ENCODE peak calls at places on chromosome 10, in six cellular contexts. F, E, Q, I, W and J are unnamed samples.

GRCh38 chr10:13651969-13652720 is 65.4 kb downstream of the PRPF18 start:
- DNase-seq in F (no peak), Q (no peak), I (no peak), E (no peak), W (no peak), J (no peak)

GRCh38 chr10:44242091-44242490 is 142.8 kb downstream of the CXCL12 start:
- DNase-seq in E (no peak), I (no peak), F (no peak), W (no peak), Q (no peak), J (no peak)

GRCh38 chr10:102352066-102352715 is 43.3 kb upstream of the NFKB2 start:
- DNase-seq in Q (peak; percentile 46), I (peak; percentile 63), E (no peak), W (peak; percentile 86), F (peak; percentile 51), J (peak; percentile 32)

GRCh38 chr10:132163278-132163765 is 23.4 kb upstream of the DPYSL4 start:
- DNase-seq in F (peak; percentile 33), E (no peak), Q (no peak), W (peak; percentile 95), I (peak; percentile 84), J (peak; percentile 75)

GRCh38 chr10:44293306-44293778 is 91.6 kb downstream of the CXCL12 start:
- DNase-seq in W (peak; percentile 64), F (no peak), I (no peak), E (no peak), Q (no peak), J (no peak)

GRCh38 chr10:92829042-92829785 is 19.1 kb upstream of the EXOC6 start:
- DNase-seq in I (peak; percentile 78), W (peak; percentile 42), E (no peak), Q (no peak), F (no peak), J (no peak)

GRCh38 chr10:99788598-99789259 is 6.3 kb downstream of the ABCC2 start:
- DNase-seq in I (no peak), W (no peak), E (no peak), F (no peak), Q (no peak), J (no peak)

GRCh38 chr10:51960494-51960895 is 261.1 kb upstream of the CSTF2T start:
- DNase-seq in W (no peak), Q (no peak), F (peak; percentile 3), E (no peak), I (peak; percentile 16), J (peak; percentile 2)

GRCh38 chr10:70364772-70365091 is 17.7 kb downstream of the LRRC20 start:
- DNase-seq in Q (no peak), E (no peak), F (no peak), W (no peak), I (no peak), J (no peak)

GRCh38 chr10:105770813-105771212 is 1129.7 kb downstream of the SORCS3 start:
- DNase-seq in E (no peak), W (no peak), F (no peak), I (no peak), Q (no peak), J (no peak)

GRCh38 chr10:125409756-125410155 is 249.4 kb upstream of the CTBP2 start:
- DNase-seq in F (no peak), I (no peak), E (no peak), W (no peak), Q (no peak), J (no peak)

GRCh38 chr10:86047588-86047987 is 319.0 kb downstream of the GRID1 start:
- DNase-seq in E (peak; percentile 24), Q (no peak), F (no peak), W (no peak), I (no peak), J (no peak)

GRCh38 chr10:69633673-69634635 is 3.9 kb downstream of the FAM241B start:
- DNase-seq in I (no peak), W (peak; percentile 29), E (no peak), F (no peak), Q (no peak), J (no peak)

GRCh38 chr10:132298038-132298935 is 9.5 kb downstream of the STK32C start:
- DNase-seq in E (no peak), F (no peak), Q (no peak), W (no peak), I (no peak), J (no peak)

GRCh38 chr10:58473966-58474365 is 38.7 kb upstream of the BICC1 start:
- DNase-seq in I (no peak), Q (no peak), W (no peak), E (no peak), F (no peak), J (no peak)

GRCh38 chr10:118592675-118593330 is 2.6 kb downstream of the PRLHR start:
- DNase-seq in I (no peak), W (no peak), F (no peak), Q (no peak), E (no peak), J (no peak)

GRCh38 chr10:119198438-119198837 is 8.9 kb upstream of the GRK5 start:
- DNase-seq in Q (no peak), W (peak; percentile 54), E (no peak), F (no peak), I (peak; percentile 39), J (no peak)

GRCh38 chr10:79081353-79082034 is 12.7 kb downstream of the ZMIZ1 start:
- DNase-seq in F (no peak), E (no peak), W (no peak), I (no peak), Q (no peak), J (no peak)

GRCh38 chr10:110354322-110354766 is 49.6 kb upstream of the SMNDC1 start:
- DNase-seq in W (peak; percentile 92), E (peak; percentile 58), I (peak; percentile 57), F (peak; percentile 41), Q (no peak), J (no peak)

GRCh38 chr10:110355181-110355831 is 50.6 kb upstream of the SMNDC1 start:
- DNase-seq in I (no peak), W (no peak), F (no peak), Q (no peak), E (peak; percentile 58), J (no peak)

GRCh38 chr10:110356628-110357245 is 52.0 kb upstream of the SMNDC1 start:
- DNase-seq in Q (peak; percentile 65), F (no peak), W (no peak), I (no peak), E (peak; percentile 100), J (peak; percentile 61)

GRCh38 chr10:110357252-110357780 is 52.6 kb upstream of the SMNDC1 start:
- DNase-seq in F (peak; percentile 30), I (peak; percentile 22), W (no peak), E (peak; percentile 62), Q (peak; percentile 56), J (no peak)

GRCh38 chr10:110355922-110356627 is 51.4 kb upstream of the SMNDC1 start:
- DNase-seq in W (no peak), F (no peak), E (no peak), Q (no peak), I (no peak), J (no peak)
- TF ChIP-seq POLR2A in W (no peak), F (no peak), E (no peak), Q (no peak), I (no peak), J (peak; percentile 71)

GRCh38 chr10:30491204-30491603 is 57.2 kb downstream of the MAP3K8 start:
- DNase-seq in F (no peak), Q (no peak), W (no peak), I (no peak), E (no peak), J (no peak)
- TF ChIP-seq TAF1 in F (no peak), Q (no peak), W (no peak), I (no peak), E (no peak), J (no peak)

GRCh38 chr10:133373104-133373624 is at the start of gene ECHS1:
- DNase-seq in E (peak; percentile 58), W (peak; percentile 99), Q (peak; percentile 100), F (peak; percentile 84), I (peak; percentile 96), J (peak; percentile 100)
- TF ChIP-seq POLR2A in E (peak; percentile 97), W (peak; percentile 82), Q (peak; percentile 90), F (no peak), I (peak; percentile 77), J (peak; percentile 83)

GRCh38 chr10:17742918-17743317 is 9.1 kb upstream of the TMEM236 start:
- DNase-seq in I (peak; percentile 59), F (peak; percentile 30), Q (no peak), W (peak; percentile 84), E (no peak), J (no peak)
- TF ChIP-seq TAF1 in I (no peak), F (no peak), Q (no peak), W (no peak), E (no peak), J (no peak)

GRCh38 chr10:122374246-122374858 is at the start of gene PLEKHA1:
- DNase-seq in F (peak; percentile 84), E (peak; percentile 16), I (peak; percentile 82), Q (peak; percentile 71), W (peak; percentile 91), J (peak; percentile 80)
- TF ChIP-seq POLR2A in F (peak; percentile 70), E (peak; percentile 22), I (no peak), Q (no peak), W (peak; percentile 56), J (no peak)